ENCODE peak calls at places on chromosomes 3 and 15, in seven cellular contexts. X is AG10803, R is A673, V is RWPE2, A is tibial artery, Q is right cardiac atrium, H is fibroblast of lung. L is an unnamed sample.

GRCh38 chr3:115363071-115363470 is 216.0 kb upstream of the ZBTB20 start:
- DNase-seq in V (no peak), R (no peak), H (peak), A (no peak), Q (no peak), X (no peak), L (peak)

GRCh38 chr3:11907667-11908660 is 61.3 kb upstream of the TAMM41 start:
- DNase-seq in X (peak), A (no peak), H (peak), Q (no peak), R (peak), V (no peak), L (peak)

GRCh38 chr3:72163809-72164634 is 379.1 kb upstream of the PROK2 start:
- DNase-seq in A (no peak), X (no peak), Q (no peak), V (no peak), R (no peak), H (no peak), L (no peak)

GRCh38 chr15:38651328-38652038 is 86.9 kb upstream of the RASGRP1 start:
- DNase-seq in R (no peak), H (no peak), Q (no peak), V (no peak), X (no peak), A (no peak), L (no peak)

GRCh38 chr3:52056521-52056967 is at the start of gene DUSP7:
- DNase-seq in R (peak), A (peak), H (peak), V (no peak), X (peak), Q (peak), L (peak)

GRCh38 chr3:56468184-56469106 is at the start of gene ERC2:
- DNase-seq in R (peak), X (peak), V (no peak), Q (peak), A (no peak), H (peak), L (peak)

GRCh38 chr3:139238281-139239030 is 105.4 kb upstream of the MRPS22 start:
- DNase-seq in X (peak), A (no peak), H (no peak), Q (no peak), V (no peak), R (no peak), L (no peak)

GRCh38 chr15:29031502-29032228 is 145.9 kb downstream of the APBA2 start:
- DNase-seq in X (no peak), R (no peak), A (no peak), V (no peak), Q (no peak), H (no peak), L (no peak)

GRCh38 chr3:153159771-153160397 is 2.1 kb upstream of the RAP2B start:
- DNase-seq in A (no peak), R (no peak), V (no peak), Q (no peak), H (no peak), X (no peak), L (no peak)

GRCh38 chr15:58427987-58428386 is 3.8 kb upstream of the LIPC start:
- DNase-seq in Q (no peak), A (no peak), X (no peak), R (no peak), H (no peak), V (no peak), L (no peak)

GRCh38 chr3:43728476-43728875 is 37.7 kb downstream of the ABHD5 start:
- DNase-seq in R (no peak), Q (no peak), A (no peak), V (no peak), X (no peak), H (no peak), L (no peak)

GRCh38 chr3:81965696-81966095 is 204.3 kb upstream of the GBE1 start:
- DNase-seq in X (no peak), A (no peak), H (no peak), V (no peak), Q (no peak), R (no peak), L (no peak)

GRCh38 chr3:126781406-126781805 is 77.4 kb downstream of the CHCHD6 start:
- DNase-seq in H (peak), V (no peak), A (no peak), X (peak), Q (no peak), R (no peak), L (no peak)

GRCh38 chr15:94963953-94964352 is 732.6 kb downstream of the MCTP2 start:
- DNase-seq in Q (no peak), H (no peak), V (no peak), R (no peak), X (no peak), A (no peak), L (no peak)

GRCh38 chr15:62119224-62119925 is 45.7 kb downstream of the C2CD4B start:
- DNase-seq in A (no peak), R (peak), H (peak), Q (no peak), V (no peak), X (peak), L (peak)

GRCh38 chr3:190094201-190094718 is 26.4 kb downstream of the P3H2 start:
- DNase-seq in Q (no peak), V (no peak), X (peak), R (no peak), A (no peak), H (peak), L (peak)

GRCh38 chr3:71109241-71109976 is 474.1 kb downstream of the FOXP1 start:
- DNase-seq in X (peak), Q (no peak), R (no peak), H (peak), V (no peak), A (no peak), L (peak)
- H3K4me3 ChIP-seq in X (no peak), Q (no peak), R (no peak), H (peak), V (no peak), A (no peak), L (peak)

GRCh38 chr3:1942751-1943150 is 155.9 kb upstream of the CNTN4 start:
- DNase-seq in H (no peak), A (no peak), X (no peak), V (no peak), Q (no peak), R (no peak), L (no peak)
- H3K4me3 ChIP-seq in H (no peak), A (no peak), X (no peak), V (no peak), Q (no peak), R (no peak), L (no peak)

GRCh38 chr15:98698792-98699191 is 50.5 kb downstream of the IGF1R start:
- DNase-seq in A (no peak), R (no peak), Q (no peak), X (no peak), V (no peak), H (no peak), L (no peak)

GRCh38 chr15:98705070-98705469 is 56.7 kb downstream of the IGF1R start:
- DNase-seq in Q (no peak), R (no peak), V (no peak), A (no peak), H (no peak), X (no peak), L (no peak)

GRCh38 chr15:98703291-98703690 is 55.0 kb downstream of the IGF1R start:
- DNase-seq in H (no peak), Q (no peak), R (no peak), X (peak), V (no peak), A (no peak), L (no peak)

GRCh38 chr15:98700501-98700900 is 52.2 kb downstream of the IGF1R start:
- DNase-seq in R (no peak), A (no peak), Q (no peak), H (no peak), X (no peak), V (no peak), L (no peak)

GRCh38 chr15:98699591-98700424 is 51.5 kb downstream of the IGF1R start:
- DNase-seq in R (no peak), V (no peak), Q (no peak), X (no peak), H (no peak), A (no peak), L (no peak)
- H3K4me3 ChIP-seq in R (no peak), V (no peak), Q (no peak), X (no peak), H (no peak), A (no peak), L (no peak)

DNA sequence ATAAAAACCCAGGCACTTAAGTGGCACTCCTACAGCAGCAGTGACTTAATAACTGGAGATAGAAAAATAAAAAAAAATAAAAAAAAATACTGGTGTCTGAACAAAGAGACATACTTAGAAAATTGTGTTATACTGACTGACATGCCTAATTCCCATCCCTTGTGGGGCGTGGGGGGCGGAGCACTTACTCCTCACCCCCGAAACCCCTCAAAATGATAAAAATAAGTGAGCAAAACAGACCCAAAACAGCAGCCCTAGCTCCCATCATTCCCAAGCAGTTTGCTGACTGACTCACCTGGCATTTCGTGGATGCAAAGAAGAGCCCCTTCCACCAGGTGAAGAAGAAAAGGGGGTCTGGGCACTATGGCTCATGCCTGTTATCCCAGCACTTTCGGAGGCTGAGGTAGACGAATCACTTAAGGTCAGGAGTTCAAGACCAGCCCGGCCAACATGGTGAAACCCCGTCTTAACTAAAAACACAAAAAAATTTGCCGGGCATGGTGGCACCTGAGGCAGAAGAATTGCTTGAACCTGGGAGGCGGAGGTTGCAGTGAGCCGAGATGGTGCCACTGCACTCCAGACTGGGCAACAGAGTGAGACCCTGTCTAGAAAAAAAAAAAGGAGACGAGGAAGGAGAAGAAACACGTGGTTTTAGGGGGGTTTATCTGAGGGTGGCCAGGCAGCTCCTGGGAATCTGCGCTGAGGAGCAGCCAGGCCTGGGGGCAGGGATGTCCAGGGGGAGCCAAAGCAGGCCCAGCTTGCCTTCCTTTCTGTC is 50.8 kb upstream of the BLM start:
- DNase-seq in R (no peak), V (peak), Q (no peak), X (no peak), A (peak), H (no peak), L (no peak)
- H3K4me3 ChIP-seq in R (peak), V (peak), Q (peak), X (peak), A (peak), H (no peak), L (peak)

DNA sequence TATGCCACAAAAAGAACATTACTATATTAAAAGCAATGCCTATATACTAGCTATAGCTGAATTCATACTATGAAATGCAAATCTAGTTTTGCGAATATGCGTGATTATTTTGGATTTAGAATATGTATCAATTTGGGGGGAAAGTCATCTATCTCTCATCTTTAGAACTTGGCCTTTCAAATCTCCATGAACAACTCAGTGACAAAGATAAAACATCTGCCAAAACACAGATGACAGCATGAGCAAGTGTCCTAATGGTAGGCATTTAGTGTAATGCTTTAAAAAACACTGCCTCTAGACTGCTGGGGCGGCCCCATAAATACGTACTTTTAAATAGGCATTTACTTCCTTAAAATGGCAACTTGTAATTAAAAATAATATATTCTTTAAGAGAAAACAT is 2.7 kb downstream of the CD47 start:
- DNase-seq in X (no peak), V (no peak), H (no peak), A (no peak), Q (no peak), R (no peak), L (no peak)
- H3K4me3 ChIP-seq in X (peak), V (no peak), H (peak), A (no peak), Q (no peak), R (peak), L (no peak)

DNA sequence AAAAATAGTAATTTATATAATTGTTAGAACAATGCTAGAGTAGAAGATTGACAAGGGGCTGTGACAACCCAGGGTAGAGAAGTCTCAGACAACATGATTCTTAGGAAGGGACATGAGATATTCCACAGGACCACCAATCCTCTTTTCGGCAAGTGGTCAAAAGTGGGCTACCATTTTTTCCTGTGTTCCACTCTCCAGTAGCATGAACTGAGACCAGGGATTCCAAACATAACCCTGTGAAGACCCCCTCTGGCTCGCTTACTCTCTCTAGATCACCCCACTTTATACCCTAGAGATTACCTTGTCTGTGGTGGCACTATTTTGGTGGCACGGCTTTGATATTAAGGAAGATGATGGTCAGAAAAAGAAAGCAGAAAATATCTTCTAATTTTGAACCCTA is 960 bp downstream of the GCSAM start:
- DNase-seq in R (no peak), V (no peak), X (no peak), H (no peak), A (no peak), Q (no peak), L (no peak)
- H3K4me3 ChIP-seq in R (no peak), V (no peak), X (no peak), H (no peak), A (no peak), Q (no peak), L (no peak)

DNA sequence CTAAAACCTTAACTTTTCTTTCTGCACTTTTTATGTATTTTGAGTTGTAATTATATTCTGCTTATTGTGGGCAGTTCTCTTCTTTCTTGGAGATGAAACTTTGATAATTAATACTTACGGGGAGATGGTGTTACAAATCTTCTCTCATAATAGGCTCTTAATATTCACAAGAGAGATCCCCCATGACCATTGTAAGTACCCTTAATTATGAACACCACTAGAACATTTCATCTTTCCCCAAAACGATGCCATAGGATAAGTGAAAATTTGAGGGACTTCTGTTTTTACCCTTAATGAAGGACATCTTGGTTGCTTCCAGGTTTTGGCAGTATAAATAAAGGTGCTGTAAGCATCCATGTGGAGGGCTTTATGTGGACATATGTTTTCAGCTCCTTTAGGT is 60.7 kb downstream of the PIAS1 start:
- DNase-seq in R (no peak), V (no peak), X (no peak), Q (no peak), A (no peak), H (no peak), L (no peak)
- H3K4me3 ChIP-seq in R (peak), V (peak), X (peak), Q (peak), A (peak), H (peak), L (peak)

GRCh38 chr3:58463181-58463941 is 28.5 kb upstream of the KCTD6 start:
- DNase-seq in A (peak), V (peak), X (peak), H (peak), Q (peak), R (peak), L (peak)
- H3K4me3 ChIP-seq in A (peak), V (no peak), X (peak), H (no peak), Q (peak), R (peak), L (peak)

GRCh38 chr3:195128255-195129071 is 142.5 kb downstream of the XXYLT1 start:
- DNase-seq in Q (no peak), X (no peak), A (no peak), V (no peak), H (peak), R (no peak), L (peak)
- H3K4me3 ChIP-seq in Q (no peak), X (no peak), A (no peak), V (no peak), H (no peak), R (no peak), L (no peak)

GRCh38 chr15:93071469-93071891 is 17.5 kb downstream of the RGMA start:
- DNase-seq in H (peak), X (peak), V (no peak), Q (peak), A (no peak), R (no peak), L (peak)

GRCh38 chr15:93068581-93069199 is 20.3 kb downstream of the RGMA start:
- DNase-seq in V (no peak), X (no peak), A (no peak), H (no peak), Q (no peak), R (peak), L (no peak)

GRCh38 chr15:93070901-93071300 is 18.1 kb downstream of the RGMA start:
- DNase-seq in Q (no peak), H (no peak), R (no peak), A (no peak), V (no peak), X (no peak), L (no peak)

GRCh38 chr15:93072011-93072410 is 17.0 kb downstream of the RGMA start:
- DNase-seq in X (peak), H (peak), A (no peak), Q (no peak), R (peak), V (no peak), L (peak)

GRCh38 chr15:93070136-93070535 is 18.9 kb downstream of the RGMA start:
- DNase-seq in A (no peak), V (no peak), Q (no peak), H (no peak), R (no peak), X (no peak), L (no peak)
- H3K4me3 ChIP-seq in A (no peak), V (no peak), Q (no peak), H (no peak), R (no peak), X (no peak), L (no peak)